ENCODE peak calls at places on chromosome 21, in four cellular contexts. L, X, V and K are unnamed samples.

GRCh38 chr21:44958471-44959191 is 18.8 kb downstream of the SLX9 start:
- DNase-seq in V (no peak), X (peak), L (no peak), K (no peak)

GRCh38 chr21:46110499-46111192 is 12.7 kb downstream of the COL6A2 start:
- DNase-seq in L (no peak), V (no peak), X (no peak), K (peak)

GRCh38 chr21:34202553-34203332 is 129.4 kb downstream of the MRPS6 start:
- DNase-seq in V (no peak), X (peak), L (no peak), K (no peak)

GRCh38 chr21:37863842-37864241 is 52.4 kb downstream of the KCNJ6 start:
- DNase-seq in X (no peak), V (no peak), L (no peak), K (no peak)

GRCh38 chr21:35473496-35473895 is 424.4 kb upstream of the RUNX1 start:
- DNase-seq in X (no peak), L (no peak), V (no peak), K (no peak)

GRCh38 chr21:44842087-44842486 is 24.2 kb upstream of the SUMO3 start:
- DNase-seq in X (no peak), V (no peak), L (no peak), K (no peak)

GRCh38 chr21:27388835-27389234 is 421.9 kb upstream of the ADAMTS5 start:
- DNase-seq in X (no peak), V (no peak), L (no peak), K (no peak)

GRCh38 chr21:46078322-46078981 is 19.5 kb upstream of the COL6A2 start:
- DNase-seq in X (no peak), L (no peak), V (no peak), K (peak)

GRCh38 chr21:33703750-33704606 is 61.7 kb downstream of the ITSN1 start:
- DNase-seq in X (no peak), L (no peak), V (no peak), K (no peak)

GRCh38 chr21:39788383-39788782 is 43.4 kb downstream of the IGSF5 start:
- DNase-seq in V (peak), L (no peak), X (peak), K (peak)

GRCh38 chr21:33944185-33944763 is 28.7 kb upstream of the ATP5PO start:
- DNase-seq in L (no peak), V (no peak), X (no peak), K (no peak)

GRCh38 chr21:42572906-42573495 is 59.3 kb downstream of the SLC37A1 start:
- DNase-seq in V (no peak), L (no peak), X (no peak), K (no peak)

GRCh38 chr21:18951291-18952038 is 547.9 kb upstream of the TMPRSS15 start:
- DNase-seq in L (no peak), V (no peak), X (peak), K (no peak)

GRCh38 chr21:33109574-33110339 is 39.8 kb downstream of the OLIG1 start:
- DNase-seq in L (no peak), V (no peak), X (peak), K (no peak)

GRCh38 chr21:36759348-36760083 is 60.6 kb downstream of the SIM2 start:
- DNase-seq in V (no peak), X (no peak), L (no peak), K (no peak)

GRCh38 chr21:27648560-27648959 is 681.7 kb upstream of the ADAMTS5 start:
- DNase-seq in X (no peak), V (peak), L (no peak), K (no peak)

GRCh38 chr21:36803801-36804452 is 105.0 kb downstream of the SIM2 start:
- DNase-seq in V (no peak), X (no peak), L (no peak), K (no peak)

GRCh38 chr21:15682182-15682895 is 47.4 kb upstream of the USP25 start:
- DNase-seq in V (peak), L (no peak), X (peak), K (no peak)

GRCh38 chr21:44820851-44821250 is 3.0 kb upstream of the SUMO3 start:
- DNase-seq in V (no peak), X (no peak), L (no peak), K (no peak)

GRCh38 chr21:43300496-43301423 is 126.2 kb downstream of the SIK1 start:
- DNase-seq in X (no peak), L (no peak), V (peak), K (no peak)

GRCh38 chr21:29382029-29382654 is 83.4 kb downstream of the BACH1 start:
- DNase-seq in X (no peak), V (peak), L (no peak), K (no peak)

GRCh38 chr21:45266518-45267389 is 20.9 kb downstream of the POFUT2 start:
- DNase-seq in X (no peak), L (no peak), V (no peak), K (no peak)

GRCh38 chr21:29896884-29897283 is 42.9 kb downstream of the GRIK1 start:
- DNase-seq in L (no peak), X (no peak), V (no peak), K (no peak)

GRCh38 chr21:44967082-44968047 is 27.5 kb downstream of the SLX9 start:
- DNase-seq in L (no peak), V (no peak), X (no peak), K (no peak)

GRCh38 chr21:42684109-42684916 is 30.9 kb downstream of the PDE9A start:
- DNase-seq in L (peak), X (peak), V (no peak), K (no peak)

GRCh38 chr21:46421756-46422555 is 36.7 kb upstream of the DIP2A start:
- DNase-seq in X (no peak), V (no peak), L (no peak), K (no peak)

GRCh38 chr21:46326110-46326703 is 2.3 kb downstream of the PCNT start:
- DNase-seq in L (no peak), V (no peak), X (no peak), K (no peak)